ENCODE peak calls at places on chromosomes 6 and 20, in six cellular contexts. W, H, B, Z, S and F are unnamed samples.

GRCh38 chr6:136037885-136038460 is 186.5 kb downstream of the PDE7B start:
- DNase-seq in W (peak), H (peak), B (peak), Z (no peak), S (no peak), F (no peak)

GRCh38 chr20:63531686-63532448 is 5.3 kb downstream of the PTK6 start:
- DNase-seq in W (no peak), H (no peak), B (no peak), Z (no peak), S (no peak), F (no peak)

GRCh38 chr6:136962661-136963060 is 40.6 kb downstream of the SLC35D3 start:
- DNase-seq in W (no peak), H (no peak), B (no peak), Z (no peak), S (no peak), F (no peak)

GRCh38 chr20:54654460-54654859 is 179.1 kb downstream of the DOK5 start:
- DNase-seq in W (no peak), H (no peak), B (no peak), Z (no peak), S (no peak), F (no peak)

GRCh38 chr6:151690768-151691562 is 116.5 kb upstream of the ESR1 start:
- DNase-seq in W (no peak), H (peak), B (peak), Z (no peak), S (peak), F (no peak)

GRCh38 chr20:19022118-19022575 is 190.3 kb upstream of the SLC24A3 start:
- DNase-seq in W (no peak), H (no peak), B (no peak), Z (no peak), S (no peak), F (no peak)

GRCh38 chr20:8060977-8061376 is 41.4 kb upstream of the TMX4 start:
- DNase-seq in W (no peak), H (no peak), B (no peak), Z (no peak), S (no peak), F (no peak)

GRCh38 chr20:3313681-3314080 is 74.7 kb upstream of the SLC4A11 start:
- DNase-seq in W (no peak), H (no peak), B (no peak), Z (no peak), S (no peak), F (no peak)

GRCh38 chr6:12137480-12137879 is 125.4 kb downstream of the HIVEP1 start:
- DNase-seq in W (peak), H (peak), B (peak), Z (peak), S (no peak), F (no peak)

GRCh38 chr6:41940759-41941279 is 789 bp downstream of the CCND3 start:
- DNase-seq in W (no peak), H (peak), B (peak), Z (no peak), S (peak), F (peak)

GRCh38 chr6:160634706-160635105 is 29.4 kb downstream of the LPA start:
- DNase-seq in W (no peak), H (no peak), B (no peak), Z (no peak), S (no peak), F (peak)

GRCh38 chr20:21739161-21739560 is 33.7 kb downstream of the PAX1 start:
- DNase-seq in W (no peak), H (no peak), B (no peak), Z (no peak), S (no peak), F (no peak)

GRCh38 chr6:14559754-14560527 is 442.4 kb downstream of the CD83 start:
- DNase-seq in W (no peak), H (no peak), B (no peak), Z (no peak), S (no peak), F (no peak)

GRCh38 chr20:7722564-7722963 is 217.7 kb downstream of the HAO1 start:
- DNase-seq in W (no peak), H (no peak), B (peak), Z (no peak), S (no peak), F (no peak)

GRCh38 chr20:2767768-2768631 is 32.4 kb downstream of the CPXM1 start:
- DNase-seq in W (no peak), H (peak), B (peak), Z (peak), S (no peak), F (no peak)